ENCODE peak calls at places on chromosomes 12 and 14, in five cellular contexts. One of them, this sample, is unnamed.

GRCh38 chr12:7972734-7973488 is 36.9 kb upstream of the SLC2A3 start:
- DNase-seq in non-pigmented ciliary epithelial cell: no peak
- DNase-seq in chondrocyte: no peak
- DNase-seq in astrocyte of the spinal cord: no peak
- DNase-seq in astrocyte: no peak
- DNase-seq in this sample: no peak

GRCh38 chr12:109738878-109739665 is 25.4 kb downstream of the FAM222A start:
- DNase-seq in chondrocyte: peak; percentile 72
- DNase-seq in non-pigmented ciliary epithelial cell: no peak
- DNase-seq in astrocyte of the spinal cord: no peak
- DNase-seq in astrocyte: peak; percentile 10
- DNase-seq in this sample: no peak

GRCh38 chr12:132736378-132736777 is 25.3 kb downstream of the ANKLE2 start:
- DNase-seq in astrocyte of the spinal cord: no peak
- DNase-seq in non-pigmented ciliary epithelial cell: no peak
- DNase-seq in chondrocyte: no peak
- DNase-seq in astrocyte: no peak
- DNase-seq in this sample: no peak

GRCh38 chr14:74661726-74662450 is 49.9 kb upstream of the LTBP2 start:
- DNase-seq in astrocyte of the spinal cord: no peak
- DNase-seq in non-pigmented ciliary epithelial cell: no peak
- DNase-seq in chondrocyte: no peak
- DNase-seq in astrocyte: no peak
- DNase-seq in this sample: no peak

GRCh38 chr12:85662209-85662607 is 174.0 kb downstream of the RASSF9 start:
- DNase-seq in astrocyte: no peak
- DNase-seq in astrocyte of the spinal cord: no peak
- DNase-seq in non-pigmented ciliary epithelial cell: no peak
- DNase-seq in chondrocyte: no peak
- DNase-seq in this sample: no peak

GRCh38 chr12:119082496-119082895 is 96.2 kb upstream of the HSPB8 start:
- DNase-seq in astrocyte: no peak
- DNase-seq in non-pigmented ciliary epithelial cell: no peak
- DNase-seq in chondrocyte: no peak
- DNase-seq in astrocyte of the spinal cord: no peak
- DNase-seq in this sample: no peak

GRCh38 chr14:50772361-50772760 is 58.6 kb downstream of the NIN start:
- DNase-seq in chondrocyte: no peak
- DNase-seq in non-pigmented ciliary epithelial cell: peak; percentile 55
- DNase-seq in astrocyte of the spinal cord: peak; percentile 82
- DNase-seq in astrocyte: peak; percentile 88
- DNase-seq in this sample: no peak

GRCh38 chr12:130456375-130457199 is 118.9 kb downstream of the PIWIL1 start:
- DNase-seq in astrocyte: no peak
- DNase-seq in astrocyte of the spinal cord: no peak
- DNase-seq in chondrocyte: peak; percentile 80
- DNase-seq in non-pigmented ciliary epithelial cell: no peak
- DNase-seq in this sample: no peak